ENCODE peak calls at places on chromosomes 3 and 15, in five cellular contexts. One of them, this sample, is unnamed.

GRCh38 chr15:64134322-64134829 is 17.2 kb upstream of the SNX22 start:
- DNase-seq in HepG2: no peak
- DNase-seq in Panc1: no peak
- DNase-seq in SK-N-SH: no peak
- DNase-seq in HCT116: no peak
- DNase-seq in this sample: no peak

GRCh38 chr3:133562376-133562775 is 11.1 kb upstream of the CDV3 start:
- DNase-seq in HepG2: no peak
- DNase-seq in HCT116: no peak
- DNase-seq in Panc1: no peak
- DNase-seq in SK-N-SH: no peak
- DNase-seq in this sample: no peak

GRCh38 chr15:92954578-92954977 is 54.5 kb downstream of the CHD2 start:
- DNase-seq in Panc1: no peak
- DNase-seq in HepG2: peak
- DNase-seq in HCT116: no peak
- DNase-seq in SK-N-SH: no peak
- DNase-seq in this sample: peak

GRCh38 chr15:45630958-45631691 is 3.7 kb upstream of the SQOR start:
- DNase-seq in Panc1: no peak
- DNase-seq in SK-N-SH: no peak
- DNase-seq in HCT116: peak
- DNase-seq in HepG2: no peak
- DNase-seq in this sample: no peak

GRCh38 chr15:40055576-40056293 is 16.8 kb upstream of the SRP14 start:
- DNase-seq in HepG2: no peak
- DNase-seq in HCT116: no peak
- DNase-seq in SK-N-SH: peak
- DNase-seq in Panc1: no peak
- DNase-seq in this sample: no peak

GRCh38 chr3:107452436-107452835 is 70.3 kb upstream of the BBX start:
- DNase-seq in SK-N-SH: no peak
- DNase-seq in HCT116: no peak
- DNase-seq in Panc1: no peak
- DNase-seq in HepG2: no peak
- DNase-seq in this sample: no peak

GRCh38 chr3:142209655-142210054 is 15.7 kb downstream of the GK5 start:
- DNase-seq in HCT116: no peak
- DNase-seq in SK-N-SH: no peak
- DNase-seq in Panc1: no peak
- DNase-seq in HepG2: no peak
- DNase-seq in this sample: no peak

GRCh38 chr3:159513867-159514380 is 474.7 kb upstream of the IL12A start:
- DNase-seq in HepG2: no peak
- DNase-seq in HCT116: no peak
- DNase-seq in SK-N-SH: peak
- DNase-seq in Panc1: no peak
- DNase-seq in this sample: no peak

GRCh38 chr15:52013151-52013791 is 5.7 kb upstream of the MAPK6 start:
- DNase-seq in SK-N-SH: no peak
- DNase-seq in HepG2: no peak
- DNase-seq in Panc1: peak
- DNase-seq in HCT116: no peak
- DNase-seq in this sample: no peak

GRCh38 chr3:48215466-48215865 is 7.8 kb upstream of the CAMP start:
- DNase-seq in HCT116: no peak
- DNase-seq in SK-N-SH: no peak
- DNase-seq in HepG2: no peak
- DNase-seq in Panc1: no peak
- DNase-seq in this sample: no peak

GRCh38 chr15:100249096-100249815 is 92.5 kb downstream of the ADAMTS17 start:
- DNase-seq in Panc1: no peak
- DNase-seq in SK-N-SH: no peak
- DNase-seq in HCT116: no peak
- DNase-seq in HepG2: no peak
- DNase-seq in this sample: no peak

GRCh38 chr3:155535098-155535497 is 209.8 kb downstream of the PLCH1 start:
- DNase-seq in HCT116: no peak
- DNase-seq in SK-N-SH: no peak
- DNase-seq in HepG2: no peak
- DNase-seq in Panc1: no peak
- DNase-seq in this sample: no peak

GRCh38 chr15:99324082-99324620 is 72.9 kb downstream of the LRRC28 start:
- DNase-seq in Panc1: no peak
- DNase-seq in SK-N-SH: no peak
- DNase-seq in HCT116: peak
- DNase-seq in HepG2: no peak
- DNase-seq in this sample: no peak

GRCh38 chr3:133930341-133930933 is 34.8 kb upstream of the RAB6B start:
- DNase-seq in HepG2: peak
- DNase-seq in Panc1: peak
- DNase-seq in SK-N-SH: peak
- DNase-seq in HCT116: peak
- DNase-seq in this sample: peak

GRCh38 chr3:186589856-186590579 is 19.5 kb downstream of the DNAJB11 start:
- DNase-seq in HCT116: peak
- DNase-seq in SK-N-SH: no peak
- DNase-seq in HepG2: peak
- DNase-seq in Panc1: no peak
- DNase-seq in this sample: no peak

GRCh38 chr3:116048991-116049390 is 396.3 kb downstream of the LSAMP start:
- DNase-seq in Panc1: no peak
- DNase-seq in HepG2: no peak
- DNase-seq in SK-N-SH: no peak
- DNase-seq in HCT116: no peak
- DNase-seq in this sample: no peak

GRCh38 chr15:96767703-96768434 is 437.4 kb downstream of the NR2F2 start:
- DNase-seq in SK-N-SH: no peak
- DNase-seq in Panc1: no peak
- DNase-seq in HepG2: no peak
- DNase-seq in HCT116: no peak
- DNase-seq in this sample: no peak

GRCh38 chr15:78303729-78304486 is 4.5 kb upstream of the SKIC8 start:
- DNase-seq in HCT116: no peak
- DNase-seq in SK-N-SH: no peak
- DNase-seq in HepG2: no peak
- DNase-seq in Panc1: no peak
- DNase-seq in this sample: peak
- TF ChIP-seq SIN3A in HCT116: no peak
- TF ChIP-seq SIN3A in SK-N-SH: no peak
- TF ChIP-seq SIN3A in HepG2: no peak
- TF ChIP-seq SIN3A in Panc1: no peak
- TF ChIP-seq SIN3A in this sample: no peak

DNA sequence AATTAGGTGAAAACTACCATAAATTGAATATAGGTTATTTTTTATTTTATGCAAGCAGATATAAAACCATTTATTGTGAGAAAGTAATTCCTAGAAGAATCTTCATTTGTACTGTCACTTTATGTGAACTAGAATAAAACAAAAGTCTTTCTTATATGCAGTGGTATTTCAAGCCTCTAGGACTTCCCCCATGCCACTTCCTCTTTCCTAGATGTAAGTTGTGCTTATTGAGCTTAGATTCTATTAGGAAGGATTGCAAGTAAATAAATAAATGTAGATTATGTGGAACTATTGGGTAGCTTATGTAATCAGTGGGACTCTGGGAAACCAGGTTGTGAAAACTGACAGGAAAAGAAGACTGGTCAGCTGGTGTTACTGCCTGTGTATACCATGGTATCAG is 169.7 kb downstream of the RSRC1 start:
- DNase-seq in SK-N-SH: no peak
- DNase-seq in HCT116: no peak
- DNase-seq in Panc1: no peak
- DNase-seq in HepG2: no peak
- DNase-seq in this sample: no peak
- TF ChIP-seq CTCF in SK-N-SH: no peak
- TF ChIP-seq CTCF in HCT116: no peak
- TF ChIP-seq CTCF in Panc1: no peak
- TF ChIP-seq CTCF in HepG2: no peak
- TF ChIP-seq CTCF in this sample: no peak

DNA sequence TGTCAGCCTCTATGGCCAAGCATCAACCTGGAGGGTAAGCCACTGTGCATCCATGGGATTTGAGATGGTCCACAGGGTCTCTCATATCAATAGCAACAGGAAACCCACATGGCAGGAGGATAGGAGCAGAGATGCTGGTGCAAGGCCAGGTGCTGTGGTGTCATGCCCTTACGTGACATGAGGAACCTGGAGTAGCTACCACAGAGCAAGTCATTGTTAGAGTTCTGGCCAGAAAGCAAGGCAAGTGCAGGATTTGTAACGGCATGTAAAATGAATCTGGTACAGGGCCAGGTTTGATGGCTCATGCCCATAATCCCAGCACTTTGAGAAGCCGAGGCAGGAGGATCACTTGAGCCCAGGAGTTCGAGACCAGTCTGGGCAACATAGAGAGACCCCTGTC is 14.8 kb upstream of the ZNF774 start:
- DNase-seq in HCT116: no peak
- DNase-seq in SK-N-SH: no peak
- DNase-seq in HepG2: no peak
- DNase-seq in Panc1: no peak
- DNase-seq in this sample: no peak
- TF ChIP-seq SIN3A in HCT116: no peak
- TF ChIP-seq SIN3A in SK-N-SH: no peak
- TF ChIP-seq SIN3A in HepG2: no peak
- TF ChIP-seq SIN3A in Panc1: no peak
- TF ChIP-seq SIN3A in this sample: no peak

GRCh38 chr3:129343643-129344360 is 65.1 kb downstream of the HMCES start:
- DNase-seq in HCT116: peak
- DNase-seq in HepG2: no peak
- DNase-seq in Panc1: no peak
- DNase-seq in SK-N-SH: no peak
- DNase-seq in this sample: peak
- TF ChIP-seq CTCF in HCT116: peak
- TF ChIP-seq CTCF in HepG2: peak
- TF ChIP-seq CTCF in Panc1: peak
- TF ChIP-seq CTCF in SK-N-SH: no peak
- TF ChIP-seq CTCF in this sample: peak

GRCh38 chr3:183265713-183266417 is 12.8 kb downstream of the B3GNT5 start:
- DNase-seq in HCT116: peak
- DNase-seq in SK-N-SH: no peak
- DNase-seq in HepG2: peak
- DNase-seq in Panc1: peak
- DNase-seq in this sample: no peak

GRCh38 chr3:183265157-183265642 is 12.1 kb downstream of the B3GNT5 start:
- DNase-seq in HCT116: no peak
- DNase-seq in SK-N-SH: no peak
- DNase-seq in Panc1: no peak
- DNase-seq in HepG2: no peak
- DNase-seq in this sample: no peak

GRCh38 chr3:183266454-183266853 is 13.4 kb downstream of the B3GNT5 start:
- DNase-seq in SK-N-SH: no peak
- DNase-seq in HCT116: no peak
- DNase-seq in HepG2: no peak
- DNase-seq in Panc1: no peak
- DNase-seq in this sample: no peak

GRCh38 chr3:183262979-183263378 is 9.9 kb downstream of the B3GNT5 start:
- DNase-seq in SK-N-SH: no peak
- DNase-seq in HCT116: no peak
- DNase-seq in Panc1: no peak
- DNase-seq in HepG2: no peak
- DNase-seq in this sample: no peak

DNA sequence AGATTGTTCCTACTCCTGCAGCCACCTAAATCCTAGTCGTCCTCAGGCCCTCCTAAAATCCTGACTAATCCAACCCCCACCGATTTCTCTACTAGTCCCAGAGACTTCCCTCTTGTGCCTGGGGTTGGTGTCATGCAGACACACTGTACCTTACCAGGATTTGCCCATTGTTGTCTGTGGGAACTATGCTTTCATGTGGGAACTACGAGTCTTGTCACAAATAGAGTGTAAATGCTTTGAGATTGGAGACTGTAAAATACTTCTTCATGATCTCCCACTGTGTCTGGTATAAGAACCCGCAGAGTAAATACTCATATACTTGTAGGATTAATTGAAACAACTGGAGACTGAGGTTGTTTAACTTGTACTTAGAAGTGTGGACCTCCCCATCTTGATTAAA is 11.2 kb downstream of the B3GNT5 start:
- DNase-seq in HCT116: no peak
- DNase-seq in SK-N-SH: no peak
- DNase-seq in Panc1: no peak
- DNase-seq in HepG2: no peak
- DNase-seq in this sample: no peak
- TF ChIP-seq SIN3A in HCT116: no peak
- TF ChIP-seq SIN3A in SK-N-SH: no peak
- TF ChIP-seq SIN3A in Panc1: no peak
- TF ChIP-seq SIN3A in HepG2: no peak
- TF ChIP-seq SIN3A in this sample: no peak

DNA sequence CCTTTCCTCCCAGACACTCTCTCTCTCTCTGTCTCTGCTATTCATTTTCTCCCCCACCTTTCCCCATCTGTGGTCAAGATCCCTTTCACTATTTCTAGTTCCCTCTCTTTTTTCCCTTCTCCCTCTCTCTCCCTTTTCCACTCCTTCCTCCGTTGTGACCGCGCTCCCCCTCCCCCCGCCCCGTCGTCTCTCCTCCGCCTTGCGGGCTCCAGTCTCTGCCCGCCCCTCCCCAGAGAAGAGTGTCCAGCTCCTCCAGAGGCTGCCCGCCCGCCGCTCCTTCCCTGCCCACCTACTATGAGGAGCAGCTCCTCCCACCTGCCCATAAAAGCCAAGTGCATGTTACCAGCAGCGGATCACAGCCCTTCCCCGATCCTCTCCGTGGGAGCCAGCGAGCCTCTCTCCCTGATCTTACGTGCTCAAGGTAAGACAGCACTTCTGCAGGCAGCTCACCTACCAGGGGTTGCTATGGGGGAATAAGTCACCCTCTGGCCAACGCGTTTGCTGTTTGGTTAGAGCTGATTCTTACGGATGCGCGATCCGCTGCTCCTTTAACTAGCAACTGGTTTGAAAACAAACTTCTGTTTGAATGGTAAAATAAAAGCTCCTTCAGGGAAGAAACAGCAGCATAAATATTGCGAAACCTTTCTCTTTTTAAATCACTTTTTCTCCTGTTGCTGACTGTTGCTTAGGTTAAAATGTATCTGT is at the start of gene COL8A1:
- DNase-seq in Panc1: no peak
- DNase-seq in HepG2: no peak
- DNase-seq in SK-N-SH: no peak
- DNase-seq in HCT116: no peak
- DNase-seq in this sample: no peak
- TF ChIP-seq CTCF in Panc1: no peak
- TF ChIP-seq CTCF in HepG2: no peak
- TF ChIP-seq CTCF in SK-N-SH: no peak
- TF ChIP-seq CTCF in HCT116: no peak
- TF ChIP-seq CTCF in this sample: no peak